ENCODE peak calls at places on chromosomes 12 and 14, in seven cellular contexts. B, M, K, V, E, W and H are unnamed samples.
A peak's percentile ranks its signal among the peaks of the same experiment; 100 is the strongest.

GRCh38 chr14:56474419-56475022 is 105.1 kb upstream of the TMEM260 start:
- DNase-seq in B (peak; percentile 67), M (peak; percentile 34), K (no peak), V (peak; percentile 48), E (no peak), W (no peak), H (peak; percentile 59)

GRCh38 chr12:49190317-49190716 is 1.4 kb upstream of the TUBA1A start:
- DNase-seq in B (no peak), M (no peak), K (no peak), V (no peak), E (no peak), W (no peak), H (no peak)

GRCh38 chr14:41749425-41749824 is 142.7 kb downstream of the LRFN5 start:
- DNase-seq in B (peak; percentile 44), M (peak; percentile 15), K (no peak), V (peak; percentile 23), E (no peak), W (no peak), H (peak; percentile 1)

GRCh38 chr12:60216226-60216625 is 620.4 kb downstream of the SLC16A7 start:
- DNase-seq in B (no peak), M (no peak), K (no peak), V (no peak), E (no peak), W (no peak), H (no peak)

GRCh38 chr12:28017126-28017872 is 44.8 kb upstream of the PTHLH start:
- DNase-seq in B (no peak), M (no peak), K (peak; percentile 13), V (no peak), E (no peak), W (no peak), H (no peak)

GRCh38 chr12:111256629-111257434 is 112.1 kb downstream of the PHETA1 start:
- DNase-seq in B (no peak), M (no peak), K (no peak), V (no peak), E (no peak), W (no peak), H (no peak)

GRCh38 chr12:109479761-109480160 is 2.3 kb downstream of the UBE3B start:
- DNase-seq in B (no peak), M (no peak), K (no peak), V (no peak), E (no peak), W (no peak), H (no peak)

GRCh38 chr14:93032301-93032929 is 83.3 kb downstream of the ITPK1 start:
- DNase-seq in B (peak; percentile 52), M (no peak), K (peak; percentile 47), V (no peak), E (no peak), W (no peak), H (no peak)

GRCh38 chr14:89440997-89441909 is 24.2 kb upstream of the FOXN3 start:
- DNase-seq in B (no peak), M (no peak), K (no peak), V (no peak), E (no peak), W (no peak), H (no peak)

GRCh38 chr12:104166465-104166864 is 28.5 kb upstream of the NFYB start:
- DNase-seq in B (no peak), M (no peak), K (no peak), V (no peak), E (peak; percentile 49), W (no peak), H (peak; percentile 78)

GRCh38 chr12:125533434-125534029 is 468.3 kb downstream of the AACS start:
- DNase-seq in B (peak; percentile 3), M (no peak), K (no peak), V (no peak), E (no peak), W (peak; percentile 38), H (no peak)

GRCh38 chr14:78153069-78153351 is 17.2 kb upstream of the NRXN3 start:
- DNase-seq in B (peak; percentile 21), M (peak; percentile 5), K (no peak), V (no peak), E (no peak), W (no peak), H (peak; percentile 62)

GRCh38 chr14:53591816-53592215 is 364.8 kb downstream of the BMP4 start:
- DNase-seq in B (no peak), M (no peak), K (no peak), V (no peak), E (no peak), W (no peak), H (no peak)

GRCh38 chr12:27305673-27306504 is 26.7 kb upstream of the BMAL2 start:
- DNase-seq in B (peak; percentile 78), M (peak; percentile 51), K (no peak), V (peak; percentile 44), E (no peak), W (no peak), H (peak; percentile 44)

GRCh38 chr14:55188686-55189295 is 2.6 kb downstream of the DLGAP5 start:
- DNase-seq in B (peak; percentile 47), M (no peak), K (no peak), V (no peak), E (no peak), W (no peak), H (peak; percentile 33)

GRCh38 chr14:76782885-76783566 is 21.8 kb downstream of the VASH1 start:
- DNase-seq in B (no peak), M (no peak), K (no peak), V (no peak), E (no peak), W (no peak), H (no peak)

GRCh38 chr14:71464840-71465239 is 467.4 kb upstream of the RGS6 start:
- DNase-seq in B (no peak), M (no peak), K (no peak), V (no peak), E (no peak), W (no peak), H (no peak)

GRCh38 chr12:89166525-89166934 is 185.8 kb downstream of the DUSP6 start:
- DNase-seq in B (peak; percentile 91), M (peak; percentile 77), K (no peak), V (peak; percentile 8), E (no peak), W (no peak), H (peak; percentile 68)

GRCh38 chr14:59771577-59771976 is 99.0 kb downstream of the RTN1 start:
- DNase-seq in B (peak; percentile 54), M (no peak), K (no peak), V (no peak), E (no peak), W (no peak), H (peak; percentile 87)

GRCh38 chr14:105171004-105171673 is 2.6 kb upstream of the JAG2 start:
- DNase-seq in B (no peak), M (no peak), K (peak; percentile 71), V (peak; percentile 16), E (no peak), W (no peak), H (no peak)

GRCh38 chr12:53213348-53213747 is 6.3 kb upstream of the ITGB7 start:
- DNase-seq in B (peak; percentile 80), M (peak; percentile 58), K (peak; percentile 74), V (peak; percentile 86), E (no peak), W (peak; percentile 90), H (peak; percentile 56)

GRCh38 chr14:30521899-30522736 is 36.8 kb upstream of the G2E3 start:
- DNase-seq in B (peak; percentile 69), M (peak; percentile 47), K (no peak), V (peak; percentile 58), E (no peak), W (no peak), H (peak; percentile 67)